ENCODE peak calls at places on chromosomes 5 and 9, in seven cellular contexts. H is AG04449, Z is Calu3, Y is WERI-Rb-1, B is colonic mucosa, E is cardiac fibroblast, R is AG04450. N is an unnamed sample.

GRCh38 chr5:106966686-106967315 is 703.9 kb downstream of the EFNA5 start:
- DNase-seq in R (no peak), H (no peak), B (no peak), Y (no peak), E (no peak), Z (no peak), N (no peak)

GRCh38 chr5:67526793-67527192 is 330.2 kb upstream of the CD180 start:
- DNase-seq in H (no peak), R (no peak), Z (no peak), E (no peak), Y (no peak), B (no peak), N (no peak)

GRCh38 chr5:109939109-109939682 is 249.5 kb downstream of the MAN2A1 start:
- DNase-seq in H (no peak), E (peak), B (no peak), R (no peak), Y (no peak), Z (no peak), N (no peak)

GRCh38 chr5:160438316-160439204 is 16.9 kb downstream of the PTTG1 start:
- DNase-seq in B (peak), H (no peak), Y (peak), R (no peak), Z (peak), E (peak), N (no peak)

GRCh38 chr9:129623331-129623730 is 2.4 kb upstream of the C9orf50 start:
- DNase-seq in B (no peak), Z (no peak), Y (no peak), H (no peak), E (peak), R (no peak), N (no peak)

GRCh38 chr9:125189361-125190289 is at the start of gene PPP6C:
- DNase-seq in Z (peak), B (peak), R (peak), Y (peak), H (peak), E (peak), N (peak)

GRCh38 chr5:178548751-178549150 is 41.4 kb downstream of the COL23A1 start:
- DNase-seq in H (no peak), R (no peak), Y (no peak), B (no peak), E (peak), Z (no peak), N (no peak)

GRCh38 chr5:54663876-54664275 is 146.3 kb downstream of the SNX18 start:
- DNase-seq in R (peak), Y (no peak), H (peak), Z (peak), E (peak), B (no peak), N (no peak)

GRCh38 chr5:76785493-76785892 is 33.3 kb upstream of the F2RL1 start:
- DNase-seq in Z (peak), H (no peak), R (no peak), Y (no peak), E (peak), B (peak), N (no peak)

GRCh38 chr5:42005561-42006153 is 80.6 kb downstream of the FBXO4 start:
- DNase-seq in E (peak), B (no peak), Z (no peak), R (no peak), H (no peak), Y (no peak), N (no peak)

GRCh38 chr5:66710557-66710956 is 114.4 kb downstream of the MAST4 start:
- DNase-seq in H (no peak), Z (no peak), B (no peak), Y (no peak), R (no peak), E (peak), N (no peak)

GRCh38 chr9:88302579-88303324 is 85.5 kb upstream of the SPIN1 start:
- DNase-seq in H (no peak), R (no peak), Z (no peak), E (no peak), Y (no peak), B (no peak), N (no peak)
- TF ChIP-seq CTCF in H (no peak), R (no peak), Z (no peak), E (no peak), Y (no peak), B (no peak), N (no peak)

DNA sequence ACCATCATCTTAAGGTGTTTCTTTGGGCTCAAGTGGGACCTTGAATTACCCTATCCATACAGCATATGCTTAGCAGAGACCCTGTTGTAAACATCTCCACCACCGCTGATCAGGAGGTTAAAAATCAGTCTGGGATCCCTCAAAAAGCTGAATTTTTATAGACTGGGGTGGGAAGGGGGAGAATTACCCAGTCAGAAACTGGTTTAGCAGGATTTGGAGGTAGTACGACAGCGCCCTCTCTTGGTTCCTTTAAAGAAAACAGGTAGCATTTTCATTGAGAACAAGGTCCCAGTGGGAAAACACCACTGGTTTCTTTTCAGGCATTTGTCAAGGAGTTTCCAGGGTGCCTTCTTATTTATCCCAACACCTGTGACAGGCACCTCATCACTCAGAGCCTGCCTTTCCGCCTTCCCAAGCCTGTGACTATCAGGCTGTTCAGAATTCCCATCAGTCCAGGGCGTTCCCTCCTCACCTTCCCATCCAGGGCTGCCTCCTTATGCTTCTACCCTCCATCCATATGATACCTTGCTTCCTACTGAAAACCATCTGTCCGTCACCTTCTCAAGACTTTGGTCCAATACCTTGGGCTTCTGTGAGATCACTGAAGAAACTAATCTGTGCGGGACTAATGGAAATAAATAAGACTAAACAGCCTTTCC is 203.8 kb upstream of the RAI14 start:
- DNase-seq in H (no peak), Z (peak), E (peak), R (peak), Y (no peak), B (no peak), N (no peak)
- TF ChIP-seq CTCF in H (peak), Z (peak), E (peak), R (peak), Y (peak), B (no peak), N (peak)

GRCh38 chr9:33719581-33720374 is 75.6 kb upstream of the PRSS3 start:
- DNase-seq in H (no peak), Z (peak), Y (peak), E (peak), B (no peak), R (no peak), N (peak)
- TF ChIP-seq CTCF in H (peak), Z (peak), Y (peak), E (peak), B (peak), R (peak), N (peak)

GRCh38 chr9:130940693-130941576 is 1.9 kb upstream of the FIBCD1 start:
- DNase-seq in B (peak), R (no peak), H (no peak), Z (peak), Y (peak), E (peak), N (peak)

GRCh38 chr9:130938184-130938651 is 829 bp downstream of the FIBCD1 start:
- DNase-seq in Z (no peak), B (no peak), H (no peak), R (no peak), E (no peak), Y (peak), N (no peak)

GRCh38 chr9:130940023-130940549 is 1.0 kb upstream of the FIBCD1 start:
- DNase-seq in Y (no peak), R (no peak), H (no peak), Z (no peak), B (peak), E (no peak), N (no peak)

GRCh38 chr9:130938652-130939404 is at the start of gene FIBCD1:
- DNase-seq in H (no peak), Y (peak), R (no peak), B (peak), E (peak), Z (peak), N (peak)

DNA sequence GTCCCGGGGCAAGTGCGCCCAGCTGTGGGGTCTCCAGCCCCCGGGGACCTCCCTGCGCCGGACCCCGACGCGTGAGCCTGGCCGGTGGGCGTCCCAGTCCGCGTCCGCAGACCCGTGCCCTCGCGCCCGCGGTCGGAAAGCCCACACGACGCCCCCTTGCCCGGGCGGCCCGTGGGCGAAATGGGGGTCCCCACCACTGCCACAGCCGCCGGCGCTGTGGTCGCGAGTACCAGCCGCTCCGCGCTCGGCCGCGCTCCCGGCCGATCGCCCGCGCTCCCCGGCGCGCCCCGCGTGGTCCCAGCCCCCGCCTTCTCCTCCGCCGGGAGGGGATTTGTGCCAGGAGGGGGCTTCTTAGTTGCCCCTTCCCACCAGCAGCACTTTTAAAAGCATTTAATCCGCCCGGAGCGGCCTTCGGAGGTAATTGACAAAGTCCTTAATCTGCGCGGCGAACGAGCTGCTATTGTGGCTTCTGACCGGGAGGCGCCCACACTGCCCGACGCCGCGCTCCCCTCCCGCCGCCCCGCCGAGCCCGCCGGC is 426 bp upstream of the FIBCD1 start:
- DNase-seq in E (peak), Z (no peak), Y (peak), R (no peak), B (peak), H (no peak), N (no peak)
- TF ChIP-seq CTCF in E (no peak), Z (no peak), Y (no peak), R (no peak), B (no peak), H (no peak), N (no peak)

GRCh38 chr9:137318976-137319375 is 16.9 kb upstream of the NRARP start:
- DNase-seq in R (no peak), Z (no peak), B (no peak), H (no peak), Y (peak), E (peak), N (peak)
- TF ChIP-seq CTCF in R (no peak), Z (no peak), B (no peak), H (peak), Y (peak), E (peak), N (peak)